ENCODE peak calls at places on chromosomes 3 and 15, in eight cellular contexts. U is H9, E is OCI-LY7, G is uterus, Y is ovary, D is endodermal cell, P is A549, S is neuronal stem cell. M is an unnamed sample. For H3K4me1, the result is how much of the 10 kb centered on the place peaks cover.

GRCh38 chr3:51940648-51941421 is 869 bp downstream of the RRP9 start:
- DNase-seq in S (no peak), E (no peak), U (no peak), D (no peak), P (no peak), Y (no peak), G (no peak), M (no peak)

GRCh38 chr3:120435621-120436020 is 15.2 kb downstream of the FSTL1 start:
- DNase-seq in U (no peak), S (no peak), E (no peak), D (peak), Y (no peak), P (no peak), G (no peak), M (no peak)

GRCh38 chr15:63473999-63474809 is 30.2 kb upstream of the USP3 start:
- DNase-seq in S (no peak), E (peak), D (peak), U (peak), G (no peak), Y (no peak), P (no peak), M (peak)

GRCh38 chr15:59447367-59447766 is 9.4 kb downstream of the FAM81A start:
- DNase-seq in D (no peak), G (no peak), Y (no peak), U (no peak), P (no peak), E (no peak), S (no peak), M (no peak)

GRCh38 chr15:40369971-40370370 is 12.0 kb downstream of the DISP2 start:
- DNase-seq in G (no peak), D (peak), Y (no peak), P (no peak), U (no peak), S (no peak), E (no peak), M (no peak)

GRCh38 chr3:8488877-8489865 is 12.5 kb upstream of the LMCD1 start:
- DNase-seq in P (no peak), U (no peak), G (peak), D (no peak), S (no peak), E (no peak), Y (no peak), M (no peak)

GRCh38 chr3:181212271-181212670 is 222.7 kb upstream of the DNAJC19 start:
- DNase-seq in Y (no peak), P (no peak), G (no peak), U (no peak), S (no peak), D (no peak), E (no peak), M (no peak)

GRCh38 chr15:70505411-70505919 is 257.9 kb downstream of the UACA start:
- DNase-seq in E (no peak), U (no peak), P (peak), Y (peak), D (no peak), G (no peak), S (no peak), M (no peak)

GRCh38 chr3:56838441-56838840 is 36.7 kb upstream of the ARHGEF3 start:
- DNase-seq in P (no peak), U (no peak), Y (no peak), D (no peak), E (no peak), S (no peak), G (no peak), M (no peak)

GRCh38 chr3:33360136-33360825 is 79.9 kb downstream of the UBP1 start:
- DNase-seq in G (no peak), Y (no peak), D (no peak), U (no peak), S (no peak), P (peak), E (no peak), M (no peak)

GRCh38 chr15:25846377-25846776 is 16.8 kb downstream of the ATP10A start:
- DNase-seq in E (peak), U (no peak), D (no peak), Y (no peak), G (no peak), S (no peak), P (no peak), M (no peak)

GRCh38 chr3:57956119-57956832 is 51.9 kb upstream of the FLNB start:
- DNase-seq in G (no peak), P (no peak), D (no peak), U (no peak), Y (no peak), E (no peak), S (no peak), M (no peak)

GRCh38 chr3:156216852-156217251 is 96.5 kb downstream of the KCNAB1 start:
- DNase-seq in D (no peak), G (no peak), P (no peak), Y (no peak), E (no peak), U (no peak), S (no peak), M (no peak)

GRCh38 chr15:76196286-76196948 is 114.9 kb downstream of the ETFA start:
- DNase-seq in D (peak), S (no peak), U (no peak), P (peak), E (peak), Y (peak), G (peak), M (peak)

GRCh38 chr3:138219255-138219654 is 32.2 kb downstream of the ARMC8 start:
- DNase-seq in Y (no peak), S (no peak), D (no peak), G (no peak), P (no peak), E (no peak), U (no peak), M (no peak)

GRCh38 chr3:60417590-60417989 is 833.7 kb downstream of the FHIT start:
- DNase-seq in D (peak), G (no peak), Y (no peak), S (no peak), P (no peak), U (no peak), E (no peak), M (no peak)

GRCh38 chr15:40320931-40321371 is 2.5 kb upstream of the INAFM2 start:
- DNase-seq in S (no peak), P (peak), D (peak), U (no peak), E (peak), G (no peak), Y (peak), M (no peak)

GRCh38 chr15:63601026-63601726 is 4.0 kb downstream of the FBXL22 start:
- DNase-seq in Y (peak), U (no peak), E (no peak), D (peak), S (peak), P (peak), G (peak), M (no peak)

GRCh38 chr3:64329037-64329436 is 103.8 kb upstream of the PRICKLE2 start:
- DNase-seq in S (no peak), P (no peak), U (no peak), G (no peak), Y (no peak), D (peak), E (peak), M (no peak)

GRCh38 chr3:181610973-181611265 is 100.8 kb upstream of the SOX2 start:
- DNase-seq in E (no peak), G (no peak), P (no peak), U (no peak), D (no peak), Y (no peak), S (no peak), M (no peak)

GRCh38 chr3:87318609-87319008 is 42.2 kb upstream of the POU1F1 start:
- DNase-seq in E (no peak), G (no peak), S (no peak), Y (no peak), P (no peak), U (no peak), D (no peak), M (no peak)

GRCh38 chr3:177776656-177777055 is 579.4 kb upstream of the TBL1XR1 start:
- DNase-seq in P (no peak), G (no peak), Y (no peak), U (no peak), D (peak), E (no peak), S (no peak), M (no peak)

GRCh38 chr3:45134758-45135521 is 11.2 kb downstream of the CDCP1 start:
- DNase-seq in E (no peak), U (no peak), Y (no peak), S (no peak), P (no peak), D (no peak), G (no peak), M (no peak)

GRCh38 chr3:112746675-112747276 is 99.9 kb downstream of the CD200R1L start:
- DNase-seq in D (no peak), Y (no peak), S (no peak), E (no peak), U (no peak), G (no peak), P (no peak), M (no peak)

GRCh38 chr3:112519424-112520001 is 20.2 kb upstream of the BTLA start:
- DNase-seq in E (peak), U (no peak), Y (no peak), S (peak), P (peak), G (no peak), D (peak), M (peak)

GRCh38 chr15:64282701-64283100 is 73.3 kb downstream of the CSNK1G1 start:
- DNase-seq in S (no peak), G (no peak), P (no peak), Y (no peak), E (no peak), D (no peak), U (no peak), M (no peak)

GRCh38 chr3:16243706-16244490 is 20.8 kb downstream of the DPH3 start:
- DNase-seq in D (no peak), U (no peak), S (no peak), P (no peak), G (no peak), E (no peak), Y (no peak), M (no peak)

GRCh38 chr3:115699741-115700140 is 76.4 kb downstream of the GAP43 start:
- DNase-seq in U (no peak), G (no peak), Y (no peak), D (no peak), P (no peak), E (no peak), S (no peak), M (no peak)

GRCh38 chr15:78168591-78168990 is 19.4 kb downstream of the IDH3A start:
- DNase-seq in P (no peak), Y (no peak), U (no peak), D (no peak), S (no peak), E (peak), G (no peak), M (no peak)

GRCh38 chr3:32456429-32457130 is 46.1 kb downstream of the CMTM6 start:
- DNase-seq in G (no peak), S (no peak), Y (no peak), P (no peak), E (no peak), U (no peak), D (peak), M (no peak)

GRCh38 chr3:125154800-125155269 is 57.7 kb downstream of the SLC12A8 start:
- DNase-seq in Y (no peak), E (no peak), G (no peak), P (no peak), U (no peak), S (no peak), D (peak), M (no peak)

GRCh38 chr15:58513008-58513407 is 81.2 kb downstream of the LIPC start:
- DNase-seq in Y (no peak), E (no peak), G (no peak), D (peak), U (no peak), S (no peak), P (no peak), M (no peak)

GRCh38 chr3:107816082-107816481 is 274.7 kb downstream of the CD47 start:
- DNase-seq in U (no peak), G (peak), D (no peak), P (no peak), S (no peak), E (no peak), Y (no peak), M (no peak)

GRCh38 chr15:87354661-87355410 is 901.7 kb downstream of the NTRK3 start:
- DNase-seq in E (no peak), S (no peak), G (no peak), U (no peak), P (no peak), D (no peak), Y (no peak), M (no peak)

GRCh38 chr15:38843736-38844590 is 279.3 kb upstream of the RASGRP1 start:
- DNase-seq in G (no peak), P (no peak), E (no peak), S (no peak), U (no peak), D (no peak), Y (no peak), M (no peak)

GRCh38 chr3:53179580-53179979 is 18.6 kb downstream of the PRKCD start:
- DNase-seq in P (no peak), E (no peak), U (no peak), G (no peak), Y (no peak), S (no peak), D (no peak), M (no peak)

GRCh38 chr3:53178246-53178645 is 17.2 kb downstream of the PRKCD start:
- DNase-seq in P (no peak), S (no peak), E (no peak), D (no peak), G (no peak), U (no peak), Y (no peak), M (no peak)

GRCh38 chr3:53173107-53173506 is 12.1 kb downstream of the PRKCD start:
- DNase-seq in Y (no peak), U (no peak), E (no peak), D (no peak), G (no peak), S (no peak), P (no peak), M (no peak)

GRCh38 chr3:53174346-53175250 is 13.6 kb downstream of the PRKCD start:
- DNase-seq in D (no peak), G (no peak), S (no peak), U (no peak), E (peak), P (no peak), Y (no peak), M (no peak)

GRCh38 chr3:53175613-53176537 is 14.9 kb downstream of the PRKCD start:
- DNase-seq in Y (no peak), G (no peak), U (no peak), P (no peak), S (no peak), E (no peak), D (no peak), M (no peak)
- H3K4me1 ChIP-seq in Y (under half), G (under half), U (under half), P (under half), S (under half), E (half or more), D (under half), M (under half)

GRCh38 chr15:92908369-92909057 is 8.4 kb downstream of the CHD2 start:
- DNase-seq in S (no peak), G (no peak), Y (no peak), U (no peak), E (no peak), D (no peak), P (no peak), M (no peak)

GRCh38 chr15:92907880-92908279 is 7.8 kb downstream of the CHD2 start:
- DNase-seq in Y (no peak), P (no peak), S (no peak), E (no peak), U (no peak), D (no peak), G (peak), M (no peak)

GRCh38 chr15:92907229-92907628 is 7.1 kb downstream of the CHD2 start:
- DNase-seq in P (no peak), U (no peak), G (no peak), S (no peak), Y (no peak), D (no peak), E (no peak), M (no peak)

GRCh38 chr15:92910451-92910850 is 10.3 kb downstream of the CHD2 start:
- DNase-seq in G (no peak), D (no peak), S (no peak), P (no peak), E (no peak), Y (no peak), U (no peak), M (no peak)

GRCh38 chr15:92909131-92909781 is 9.1 kb downstream of the CHD2 start:
- DNase-seq in Y (no peak), G (no peak), D (no peak), P (no peak), S (no peak), U (no peak), E (no peak), M (no peak)
- H3K4me1 ChIP-seq in Y (under half), G (under half), D (under half), P (half or more), S (under half), U (under half), E (half or more), M (under half)

GRCh38 chr3:12190221-12190807 is 31.6 kb upstream of the TIMP4 start:
- DNase-seq in E (no peak), Y (no peak), G (no peak), S (no peak), D (no peak), P (no peak), U (no peak), M (no peak)
- H3K4me1 ChIP-seq in E (under half), Y (under half), G (under half), S (under half), D (under half), P (under half), U (under half), M (under half)

DNA sequence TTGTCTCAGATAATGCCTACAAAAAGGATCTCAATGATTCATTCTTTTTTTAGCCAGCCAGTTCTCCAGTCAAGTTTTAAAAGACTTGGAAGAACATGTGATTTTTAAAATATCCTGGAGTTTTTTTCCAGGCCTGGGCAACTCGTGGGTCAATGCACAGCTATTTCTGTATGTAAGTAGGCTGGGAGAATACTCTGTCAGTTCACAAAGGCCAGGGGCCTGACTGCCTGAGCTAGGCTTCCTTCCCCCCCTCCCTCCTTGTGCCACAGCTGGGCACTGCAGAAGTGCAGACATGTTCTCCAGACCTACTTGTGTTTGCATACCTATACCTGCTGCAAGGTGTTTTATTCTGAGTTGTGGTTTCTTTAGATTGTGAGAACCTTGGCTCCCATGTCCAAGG is 43.7 kb downstream of the CTDSPL start:
- DNase-seq in E (peak), D (no peak), G (no peak), U (no peak), Y (no peak), S (no peak), P (no peak), M (no peak)
- H3K4me1 ChIP-seq in E (half or more), D (under half), G (under half), U (under half), Y (under half), S (under half), P (under half), M (under half)

GRCh38 chr3:151906751-151907150 is 33.3 kb downstream of the SUCNR1 start:
- DNase-seq in U (no peak), S (no peak), E (no peak), Y (no peak), G (no peak), D (no peak), P (no peak), M (no peak)
- H3K4me1 ChIP-seq in U (under half), S (under half), E (under half), Y (under half), G (under half), D (under half), P (under half), M (under half)

DNA sequence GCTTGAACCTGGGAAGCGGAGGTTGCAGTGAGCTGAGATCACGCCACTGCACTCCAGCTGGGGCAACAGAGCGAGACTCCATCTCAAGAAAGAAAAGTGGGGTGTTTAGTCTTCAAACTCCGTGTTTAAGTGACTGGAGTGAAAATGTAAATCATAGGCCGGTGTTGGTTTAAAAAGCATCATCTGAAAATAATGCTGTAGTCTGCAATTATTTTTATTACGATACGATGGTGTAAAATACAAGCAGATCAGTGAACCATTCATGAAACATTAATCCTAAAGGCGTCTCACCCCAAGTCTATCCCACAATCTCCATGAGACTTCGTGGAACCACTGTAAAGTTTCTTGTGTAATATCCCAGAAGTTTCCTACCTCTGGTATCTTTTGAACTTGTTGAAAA is 6.3 kb downstream of the CTNNB1 start:
- DNase-seq in P (no peak), Y (no peak), D (no peak), U (no peak), S (no peak), G (no peak), E (no peak), M (no peak)
- H3K4me1 ChIP-seq in P (half or more), Y (under half), D (under half), U (under half), S (under half), G (under half), E (under half), M (under half)